ENCODE peak calls at places on chromosomes 4 and X, in ten cellular contexts. H is AG09309; S is GM13976; I is stomach; Q is CD4-positive, alpha-beta T cell; E is left lung; C is suprapubic skin; W is astrocyte of the spinal cord; R is neural crest cell; M is kidney. O is an unnamed sample.

GRCh38 chr4:136634121-136634520 is 898.2 kb downstream of the PCDH18 start:
- DNase-seq in H (no peak), S (no peak), I (no peak), Q (no peak), E (no peak), C (no peak), W (no peak), R (no peak), M (no peak), O (no peak)

GRCh38 chrX:92232182-92232581 is 453.0 kb downstream of the PCDH11X start:
- DNase-seq in H (no peak), S (no peak), I (no peak), Q (no peak), E (no peak), C (no peak), W (peak), R (peak), M (no peak), O (peak)

GRCh38 chrX:78659955-78660354 is 827 bp upstream of the RTL3 start:
- DNase-seq in H (no peak), S (no peak), I (no peak), Q (no peak), E (no peak), C (no peak), W (no peak), R (no peak), M (no peak), O (no peak)

GRCh38 chr4:154677923-154678322 is 65.5 kb upstream of the FGG start:
- DNase-seq in H (no peak), S (no peak), I (no peak), Q (no peak), E (no peak), C (no peak), W (no peak), R (no peak), M (no peak), O (no peak)

GRCh38 chrX:11888421-11888820 is 130.4 kb downstream of the MSL3 start:
- DNase-seq in H (no peak), S (no peak), I (no peak), Q (no peak), E (no peak), C (no peak), W (no peak), R (no peak), M (no peak), O (peak)

GRCh38 chr4:141684785-141685184 is 48.4 kb downstream of the IL15 start:
- DNase-seq in H (no peak), S (no peak), I (no peak), Q (no peak), E (no peak), C (no peak), W (peak), R (no peak), M (no peak), O (no peak)

GRCh38 chr4:77595361-77595973 is 10.2 kb upstream of the CXCL13 start:
- DNase-seq in H (no peak), S (no peak), I (no peak), Q (no peak), E (no peak), C (no peak), W (no peak), R (no peak), M (no peak), O (no peak)

GRCh38 chr4:82650868-82651267 is 89.1 kb upstream of the TMEM150C start:
- DNase-seq in H (no peak), S (no peak), I (no peak), Q (no peak), E (no peak), C (no peak), W (no peak), R (no peak), M (no peak), O (no peak)

GRCh38 chr4:58286335-58286734 is 1176.2 kb upstream of the IGFBP7 start:
- DNase-seq in H (no peak), S (no peak), I (no peak), Q (no peak), E (no peak), C (no peak), W (no peak), R (no peak), M (no peak), O (no peak)

GRCh38 chr4:17712166-17712565 is 69.3 kb downstream of the FAM184B start:
- DNase-seq in H (no peak), S (no peak), I (no peak), Q (no peak), E (no peak), C (no peak), W (no peak), R (no peak), M (no peak), O (no peak)

GRCh38 chr4:145679991-145680455 is at the start of gene C4orf51:
- DNase-seq in H (peak), S (no peak), I (no peak), Q (no peak), E (no peak), C (no peak), W (peak), R (no peak), M (no peak), O (peak)

GRCh38 chrX:43166874-43167273 is 388.9 kb upstream of the PPP1R2C start:
- DNase-seq in H (no peak), S (no peak), I (no peak), Q (no peak), E (no peak), C (no peak), W (no peak), R (no peak), M (no peak), O (peak)

GRCh38 chr4:151796106-151796505 is 35.3 kb upstream of the GATB start:
- DNase-seq in H (no peak), S (no peak), I (no peak), Q (no peak), E (no peak), C (no peak), W (no peak), R (no peak), M (no peak), O (no peak)

GRCh38 chr4:124265701-124266100 is 446.8 kb downstream of the ANKRD50 start:
- DNase-seq in H (no peak), S (no peak), I (no peak), Q (no peak), E (no peak), C (no peak), W (peak), R (no peak), M (no peak), O (no peak)

GRCh38 chr4:87240341-87240740 is 19.9 kb upstream of the KLHL8 start:
- DNase-seq in H (no peak), S (no peak), I (no peak), Q (no peak), E (no peak), C (no peak), W (no peak), R (no peak), M (no peak), O (no peak)

GRCh38 chr4:1056671-1057402 is 45.4 kb downstream of the FGFRL1 start:
- DNase-seq in H (no peak), S (no peak), I (no peak), Q (no peak), E (peak), C (peak), W (no peak), R (no peak), M (no peak), O (no peak)

GRCh38 chr4:80322716-80323115 is 12.8 kb upstream of the CFAP299 start:
- DNase-seq in H (no peak), S (no peak), I (no peak), Q (no peak), E (no peak), C (no peak), W (peak), R (no peak), M (no peak), O (peak)
- TF ChIP-seq CTCF in H (peak), S (no peak), I (no peak), Q (no peak), E (no peak), C (no peak), W (peak), R (no peak), M (peak), O (peak)

GRCh38 chr4:6095023-6095817 is 77.0 kb upstream of the C4orf50 start:
- DNase-seq in H (no peak), S (no peak), I (no peak), Q (no peak), E (no peak), C (no peak), W (no peak), R (no peak), M (no peak), O (peak)
- TF ChIP-seq CTCF in H (no peak), S (no peak), I (no peak), Q (no peak), E (no peak), C (no peak), W (no peak), R (no peak), M (no peak), O (no peak)

DNA sequence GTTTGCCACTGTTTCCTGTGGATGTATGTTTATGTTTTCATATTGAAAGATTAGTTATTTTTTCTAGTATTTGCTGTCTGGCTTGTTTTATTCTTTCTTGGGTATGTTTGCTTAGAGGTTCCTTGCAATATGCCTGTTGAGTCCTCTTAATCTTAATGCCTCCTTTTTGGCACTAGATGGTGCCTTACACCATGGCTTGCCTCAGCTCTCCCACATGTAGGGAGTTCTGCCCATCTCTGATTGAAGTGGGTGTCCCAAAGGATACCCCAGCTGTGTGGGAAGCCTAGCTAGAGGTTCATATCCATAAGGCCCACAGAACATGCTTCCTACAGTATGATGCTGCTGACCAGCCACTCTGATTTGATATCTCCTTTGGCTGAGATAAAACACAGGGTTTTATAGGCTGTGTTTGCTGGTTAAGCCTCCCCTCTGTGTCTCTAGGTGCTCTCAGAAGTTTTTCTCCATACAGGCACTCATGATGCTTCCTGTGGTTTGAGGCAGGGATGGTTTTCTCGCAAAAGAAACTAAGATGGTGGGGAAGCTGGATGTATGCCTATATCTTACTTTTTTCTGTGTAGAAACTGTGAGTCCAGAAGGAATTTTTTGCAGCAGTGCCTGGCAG is 162.4 kb downstream of the ASB9 start:
- DNase-seq in H (no peak), S (no peak), I (no peak), Q (peak), E (no peak), C (no peak), W (no peak), R (no peak), M (no peak), O (peak)
- TF ChIP-seq CTCF in H (no peak), S (no peak), I (no peak), Q (no peak), E (no peak), C (no peak), W (no peak), R (no peak), M (no peak), O (no peak)

GRCh38 chr4:128981377-128981776 is 112.0 kb downstream of the SCLT1 start:
- DNase-seq in H (no peak), S (no peak), I (no peak), Q (no peak), E (no peak), C (no peak), W (no peak), R (no peak), M (no peak), O (no peak)
- TF ChIP-seq CTCF in H (no peak), S (no peak), I (no peak), Q (no peak), E (no peak), C (no peak), W (no peak), R (no peak), M (no peak), O (no peak)